ENCODE peak calls at places on chromosomes 7 and 10, in nine cellular contexts. One of them, this sample, is unnamed.

GRCh38 chr10:6473901-6474370 is 106.1 kb downstream of the PRKCQ start:
- DNase-seq in left ventricle myocardium inferior: no peak
- DNase-seq in BE2C: no peak
- DNase-seq in SK-N-SH: no peak
- DNase-seq in OCI-LY7: peak; percentile 75
- DNase-seq in spleen: no peak
- DNase-seq in hepatocyte: no peak
- DNase-seq in PC-3: no peak
- DNase-seq in pancreas: no peak
- DNase-seq in this sample: no peak

GRCh38 chr10:110206988-110207804 is at the start of gene MXI1:
- DNase-seq in pancreas: peak; percentile 67
- DNase-seq in OCI-LY7: peak; percentile 87
- DNase-seq in spleen: peak; percentile 91
- DNase-seq in PC-3: peak; percentile 68
- DNase-seq in SK-N-SH: peak; percentile 85
- DNase-seq in hepatocyte: peak; percentile 84
- DNase-seq in left ventricle myocardium inferior: peak; percentile 83
- DNase-seq in BE2C: peak; percentile 81
- DNase-seq in this sample: peak; percentile 87

GRCh38 chr7:140640727-140641531 is at the start of gene DENND2A:
- DNase-seq in spleen: peak; percentile 81
- DNase-seq in OCI-LY7: no peak
- DNase-seq in SK-N-SH: peak; percentile 99
- DNase-seq in hepatocyte: peak; percentile 86
- DNase-seq in BE2C: peak; percentile 85
- DNase-seq in pancreas: peak; percentile 40
- DNase-seq in PC-3: peak; percentile 48
- DNase-seq in left ventricle myocardium inferior: peak; percentile 84
- DNase-seq in this sample: peak; percentile 71

GRCh38 chr7:21086688-21087087 is 300.0 kb upstream of the SP8 start:
- DNase-seq in spleen: no peak
- DNase-seq in hepatocyte: peak; percentile 32
- DNase-seq in BE2C: no peak
- DNase-seq in pancreas: peak; percentile 22
- DNase-seq in left ventricle myocardium inferior: no peak
- DNase-seq in SK-N-SH: no peak
- DNase-seq in PC-3: peak; percentile 93
- DNase-seq in OCI-LY7: no peak
- DNase-seq in this sample: no peak

GRCh38 chr10:79254333-79255006 is 92.8 kb upstream of the PPIF start:
- DNase-seq in left ventricle myocardium inferior: no peak
- DNase-seq in PC-3: no peak
- DNase-seq in pancreas: no peak
- DNase-seq in spleen: no peak
- DNase-seq in SK-N-SH: no peak
- DNase-seq in BE2C: no peak
- DNase-seq in hepatocyte: no peak
- DNase-seq in OCI-LY7: no peak
- DNase-seq in this sample: no peak

GRCh38 chr7:96300487-96300886 is 21.4 kb downstream of the SLC25A13 start:
- DNase-seq in left ventricle myocardium inferior: no peak
- DNase-seq in OCI-LY7: no peak
- DNase-seq in spleen: no peak
- DNase-seq in BE2C: no peak
- DNase-seq in PC-3: no peak
- DNase-seq in SK-N-SH: no peak
- DNase-seq in hepatocyte: no peak
- DNase-seq in pancreas: no peak
- DNase-seq in this sample: no peak

GRCh38 chr10:22429146-22429545 is 83.8 kb downstream of the SPAG6 start:
- DNase-seq in pancreas: no peak
- DNase-seq in BE2C: no peak
- DNase-seq in hepatocyte: no peak
- DNase-seq in PC-3: peak; percentile 48
- DNase-seq in left ventricle myocardium inferior: no peak
- DNase-seq in spleen: no peak
- DNase-seq in OCI-LY7: no peak
- DNase-seq in SK-N-SH: no peak
- DNase-seq in this sample: no peak

GRCh38 chr10:86363184-86363832 is 3.3 kb downstream of the GRID1 start:
- DNase-seq in left ventricle myocardium inferior: peak; percentile 45
- DNase-seq in spleen: peak; percentile 75
- DNase-seq in BE2C: no peak
- DNase-seq in PC-3: no peak
- DNase-seq in SK-N-SH: no peak
- DNase-seq in OCI-LY7: no peak
- DNase-seq in pancreas: peak; percentile 42
- DNase-seq in hepatocyte: peak; percentile 81
- DNase-seq in this sample: no peak

GRCh38 chr7:104958278-104958903 is 55.6 kb upstream of the KMT2E start:
- DNase-seq in pancreas: no peak
- DNase-seq in PC-3: no peak
- DNase-seq in hepatocyte: no peak
- DNase-seq in OCI-LY7: no peak
- DNase-seq in BE2C: no peak
- DNase-seq in spleen: no peak
- DNase-seq in left ventricle myocardium inferior: no peak
- DNase-seq in SK-N-SH: no peak
- DNase-seq in this sample: no peak

GRCh38 chr7:74199551-74200355 is 10.1 kb upstream of the LAT2 start:
- DNase-seq in hepatocyte: no peak
- DNase-seq in BE2C: no peak
- DNase-seq in SK-N-SH: no peak
- DNase-seq in left ventricle myocardium inferior: no peak
- DNase-seq in spleen: no peak
- DNase-seq in OCI-LY7: no peak
- DNase-seq in pancreas: no peak
- DNase-seq in PC-3: peak; percentile 52
- DNase-seq in this sample: no peak

GRCh38 chr7:1787241-1787640 is 117.2 kb downstream of the ELFN1 start:
- DNase-seq in spleen: no peak
- DNase-seq in BE2C: no peak
- DNase-seq in hepatocyte: no peak
- DNase-seq in pancreas: no peak
- DNase-seq in PC-3: no peak
- DNase-seq in OCI-LY7: no peak
- DNase-seq in SK-N-SH: no peak
- DNase-seq in left ventricle myocardium inferior: no peak
- DNase-seq in this sample: no peak

GRCh38 chr7:135210818-135211178 is 528 bp downstream of the WDR91 start:
- DNase-seq in PC-3: peak; percentile 19
- DNase-seq in spleen: no peak
- DNase-seq in OCI-LY7: no peak
- DNase-seq in pancreas: no peak
- DNase-seq in left ventricle myocardium inferior: no peak
- DNase-seq in SK-N-SH: no peak
- DNase-seq in hepatocyte: no peak
- DNase-seq in BE2C: no peak
- DNase-seq in this sample: no peak

GRCh38 chr7:18548569-18548968 is 53.0 kb downstream of the HDAC9 start:
- DNase-seq in hepatocyte: no peak
- DNase-seq in pancreas: no peak
- DNase-seq in left ventricle myocardium inferior: no peak
- DNase-seq in SK-N-SH: no peak
- DNase-seq in spleen: no peak
- DNase-seq in PC-3: peak; percentile 61
- DNase-seq in OCI-LY7: no peak
- DNase-seq in BE2C: no peak
- DNase-seq in this sample: no peak

GRCh38 chr7:100220833-100221718 is 1.3 kb downstream of the PVRIG start:
- DNase-seq in PC-3: no peak
- DNase-seq in pancreas: no peak
- DNase-seq in OCI-LY7: peak; percentile 98
- DNase-seq in BE2C: no peak
- DNase-seq in left ventricle myocardium inferior: no peak
- DNase-seq in SK-N-SH: no peak
- DNase-seq in hepatocyte: no peak
- DNase-seq in spleen: peak; percentile 93
- DNase-seq in this sample: peak; percentile 83

GRCh38 chr7:47088329-47089067 is 493.4 kb downstream of the TNS3 start:
- DNase-seq in left ventricle myocardium inferior: peak; percentile 49
- DNase-seq in OCI-LY7: peak; percentile 45
- DNase-seq in SK-N-SH: peak; percentile 77
- DNase-seq in PC-3: peak; percentile 74
- DNase-seq in spleen: no peak
- DNase-seq in pancreas: peak; percentile 53
- DNase-seq in hepatocyte: peak; percentile 82
- DNase-seq in BE2C: peak; percentile 65
- DNase-seq in this sample: peak; percentile 38

GRCh38 chr7:121498816-121499215 is 102.7 kb upstream of the FAM3C start:
- DNase-seq in pancreas: no peak
- DNase-seq in left ventricle myocardium inferior: no peak
- DNase-seq in SK-N-SH: no peak
- DNase-seq in OCI-LY7: no peak
- DNase-seq in PC-3: no peak
- DNase-seq in BE2C: no peak
- DNase-seq in hepatocyte: no peak
- DNase-seq in spleen: no peak
- DNase-seq in this sample: no peak

GRCh38 chr10:119428789-119429188 is 113.7 kb downstream of the RGS10 start:
- DNase-seq in OCI-LY7: no peak
- DNase-seq in SK-N-SH: no peak
- DNase-seq in pancreas: no peak
- DNase-seq in left ventricle myocardium inferior: no peak
- DNase-seq in BE2C: no peak
- DNase-seq in spleen: no peak
- DNase-seq in PC-3: no peak
- DNase-seq in hepatocyte: no peak
- DNase-seq in this sample: no peak

GRCh38 chr7:105473163-105473562 is 48.9 kb downstream of the PUS7 start:
- DNase-seq in pancreas: no peak
- DNase-seq in OCI-LY7: no peak
- DNase-seq in hepatocyte: peak; percentile 21
- DNase-seq in BE2C: no peak
- DNase-seq in left ventricle myocardium inferior: no peak
- DNase-seq in PC-3: no peak
- DNase-seq in SK-N-SH: no peak
- DNase-seq in spleen: no peak
- DNase-seq in this sample: no peak

GRCh38 chr10:127887497-127888415 is 5.0 kb downstream of the CLRN3 start:
- DNase-seq in OCI-LY7: no peak
- DNase-seq in hepatocyte: no peak
- DNase-seq in left ventricle myocardium inferior: no peak
- DNase-seq in spleen: no peak
- DNase-seq in PC-3: no peak
- DNase-seq in BE2C: no peak
- DNase-seq in pancreas: no peak
- DNase-seq in SK-N-SH: peak; percentile 36
- DNase-seq in this sample: no peak

GRCh38 chr7:51278797-51279196 is 37.8 kb downstream of the COBL start:
- DNase-seq in left ventricle myocardium inferior: no peak
- DNase-seq in pancreas: no peak
- DNase-seq in BE2C: no peak
- DNase-seq in SK-N-SH: no peak
- DNase-seq in OCI-LY7: no peak
- DNase-seq in hepatocyte: no peak
- DNase-seq in spleen: no peak
- DNase-seq in PC-3: peak; percentile 41
- DNase-seq in this sample: no peak

DNA sequence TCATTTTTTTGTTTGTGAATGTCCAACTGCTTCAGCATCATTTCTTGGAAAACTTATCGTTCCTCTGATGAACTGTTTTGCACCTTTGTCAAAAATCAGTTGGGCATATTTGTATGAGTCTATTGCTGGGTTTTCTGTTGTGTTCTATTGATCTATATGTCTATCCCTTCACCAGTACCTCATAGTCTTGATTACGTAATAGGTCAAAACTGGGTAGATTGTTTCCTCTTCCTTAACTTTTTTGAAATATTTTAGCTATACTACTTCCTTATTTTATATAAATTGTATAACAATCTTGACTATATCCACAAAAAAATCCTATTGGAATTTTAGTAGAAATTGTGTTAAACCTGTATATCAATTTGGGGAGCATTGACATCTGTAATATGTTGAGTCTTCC is 104.1 kb upstream of the PALS2 start:
- DNase-seq in OCI-LY7: no peak
- DNase-seq in spleen: no peak
- DNase-seq in PC-3: no peak
- DNase-seq in pancreas: no peak
- DNase-seq in BE2C: no peak
- DNase-seq in SK-N-SH: no peak
- DNase-seq in hepatocyte: no peak
- DNase-seq in left ventricle myocardium inferior: no peak
- DNase-seq in this sample: no peak
- H3K4me1 ChIP-seq in OCI-LY7: no peaks in the 10 kb centered on the region
- H3K4me1 ChIP-seq in spleen: no peaks in the 10 kb centered on the region
- H3K4me1 ChIP-seq in PC-3: no peaks in the 10 kb centered on the region
- H3K4me1 ChIP-seq in pancreas: no peaks in the 10 kb centered on the region
- H3K4me1 ChIP-seq in BE2C: no peaks in the 10 kb centered on the region
- H3K4me1 ChIP-seq in SK-N-SH: no peaks in the 10 kb centered on the region
- H3K4me1 ChIP-seq in hepatocyte: peaks cover 7% of the 10 kb centered on the region
- H3K4me1 ChIP-seq in left ventricle myocardium inferior: no peaks in the 10 kb centered on the region
- H3K4me1 ChIP-seq in this sample: no peaks in the 10 kb centered on the region

DNA sequence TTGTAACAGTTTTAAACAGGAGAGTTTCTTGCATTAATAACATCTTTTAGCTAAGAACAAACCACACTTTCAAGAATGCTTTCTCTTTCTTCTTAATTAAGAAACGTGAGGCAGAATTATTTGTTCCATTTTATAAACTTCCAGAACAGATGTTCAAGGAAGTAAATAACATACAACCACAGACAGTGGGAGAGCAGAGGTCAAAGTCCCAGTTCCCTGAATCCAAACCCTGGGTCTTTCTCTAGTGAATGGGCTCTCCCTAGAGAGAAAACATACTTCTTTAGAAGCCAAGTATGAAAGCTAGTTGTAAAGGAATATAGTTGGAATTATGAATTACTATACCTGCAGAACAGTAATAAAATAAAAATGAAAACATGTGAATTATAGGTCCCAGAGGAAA is 5.9 kb downstream of the OR6B1 start:
- DNase-seq in hepatocyte: no peak
- DNase-seq in left ventricle myocardium inferior: no peak
- DNase-seq in PC-3: no peak
- DNase-seq in spleen: no peak
- DNase-seq in OCI-LY7: no peak
- DNase-seq in BE2C: no peak
- DNase-seq in SK-N-SH: no peak
- DNase-seq in pancreas: no peak
- DNase-seq in this sample: peak; percentile 20
- H3K9me3 ChIP-seq in hepatocyte: no peaks in the 10 kb centered on the region
- H3K9me3 ChIP-seq in left ventricle myocardium inferior: peaks cover 20% of the 10 kb centered on the region
- H3K9me3 ChIP-seq in PC-3: no peaks in the 10 kb centered on the region
- H3K9me3 ChIP-seq in spleen: peaks cover 11% of the 10 kb centered on the region
- H3K9me3 ChIP-seq in OCI-LY7: no peaks in the 10 kb centered on the region
- H3K9me3 ChIP-seq in BE2C: no peaks in the 10 kb centered on the region
- H3K9me3 ChIP-seq in SK-N-SH: no peaks in the 10 kb centered on the region
- H3K9me3 ChIP-seq in pancreas: no peaks in the 10 kb centered on the region
- H3K9me3 ChIP-seq in this sample: peaks cover 13% of the 10 kb centered on the region

GRCh38 chr7:142925413-142925812 is 8.1 kb downstream of the TRPV5 start:
- DNase-seq in spleen: no peak
- DNase-seq in SK-N-SH: no peak
- DNase-seq in pancreas: no peak
- DNase-seq in OCI-LY7: peak; percentile 8
- DNase-seq in BE2C: no peak
- DNase-seq in PC-3: no peak
- DNase-seq in left ventricle myocardium inferior: no peak
- DNase-seq in hepatocyte: no peak
- DNase-seq in this sample: no peak
- TF ChIP-seq CTCF in spleen: no peak
- TF ChIP-seq CTCF in SK-N-SH: peak; percentile 3
- TF ChIP-seq CTCF in pancreas: no peak
- TF ChIP-seq CTCF in OCI-LY7: peak; percentile 54
- TF ChIP-seq CTCF in BE2C: no peak
- TF ChIP-seq CTCF in PC-3: peak; percentile 30
- TF ChIP-seq CTCF in left ventricle myocardium inferior: no peak
- TF ChIP-seq CTCF in hepatocyte: no peak
- TF ChIP-seq CTCF in this sample: no peak

GRCh38 chr7:151756866-151757265 is 120.0 kb downstream of the PRKAG2 start:
- DNase-seq in SK-N-SH: no peak
- DNase-seq in PC-3: no peak
- DNase-seq in pancreas: no peak
- DNase-seq in OCI-LY7: no peak
- DNase-seq in hepatocyte: no peak
- DNase-seq in spleen: no peak
- DNase-seq in left ventricle myocardium inferior: no peak
- DNase-seq in BE2C: no peak
- DNase-seq in this sample: no peak
- H3K4me1 ChIP-seq in SK-N-SH: peaks cover 2% of the 10 kb centered on the region
- H3K4me1 ChIP-seq in PC-3: peaks cover 27% of the 10 kb centered on the region
- H3K4me1 ChIP-seq in pancreas: no peaks in the 10 kb centered on the region
- H3K4me1 ChIP-seq in OCI-LY7: no peaks in the 10 kb centered on the region
- H3K4me1 ChIP-seq in hepatocyte: peaks cover 15% of the 10 kb centered on the region
- H3K4me1 ChIP-seq in spleen: peaks cover 26% of the 10 kb centered on the region
- H3K4me1 ChIP-seq in left ventricle myocardium inferior: peaks cover 38% of the 10 kb centered on the region
- H3K4me1 ChIP-seq in BE2C: no peaks in the 10 kb centered on the region
- H3K4me1 ChIP-seq in this sample: peaks cover 19% of the 10 kb centered on the region